ENCODE peak calls at places on chromosomes 2 and 18, in seven cellular contexts. N is mammary epithelial cell, U is MM.1S, O is amygdala, L is GM03348, J is left ventricle myocardium inferior, H is breast epithelium. S is an unnamed sample.

GRCh38 chr18:3451989-3452749 is 2.2 kb downstream of the TGIF1 start:
- DNase-seq in O (no peak), J (peak), N (peak), L (peak), U (no peak), H (peak), S (no peak)

GRCh38 chr2:144516981-144517824 is 2.7 kb downstream of the ZEB2 start:
- DNase-seq in N (peak), L (peak), U (peak), H (no peak), O (no peak), J (peak), S (no peak)

GRCh38 chr2:45452866-45453265 is 158.2 kb downstream of the SRBD1 start:
- DNase-seq in O (no peak), N (no peak), L (peak), U (no peak), H (no peak), J (peak), S (no peak)

GRCh38 chr2:70468898-70469297 is 84.7 kb downstream of the TGFA start:
- DNase-seq in U (no peak), H (no peak), J (no peak), L (no peak), O (no peak), N (no peak), S (no peak)

GRCh38 chr18:366466-367053 is 98.7 kb upstream of the THOC1 start:
- DNase-seq in L (no peak), O (no peak), J (no peak), H (no peak), N (no peak), U (no peak), S (no peak)

GRCh38 chr2:218959761-218960195 is 312 bp downstream of the CDK5R2 start:
- DNase-seq in L (no peak), H (no peak), O (no peak), J (no peak), N (no peak), U (no peak), S (no peak)

GRCh38 chr2:30366199-30366691 is 80.8 kb upstream of the LCLAT1 start:
- DNase-seq in H (no peak), L (peak), N (no peak), U (no peak), O (no peak), J (no peak), S (no peak)

GRCh38 chr2:241461693-241462677 is 46.4 kb downstream of the STK25 start:
- DNase-seq in U (no peak), J (no peak), N (no peak), L (no peak), O (no peak), H (no peak), S (no peak)

GRCh38 chr18:3048121-3048520 is 35.2 kb upstream of the LPIN2 start:
- DNase-seq in H (no peak), J (no peak), N (no peak), L (no peak), U (no peak), O (no peak), S (no peak)

GRCh38 chr18:32351014-32351413 is 119.7 kb downstream of the GAREM1 start:
- DNase-seq in H (no peak), J (no peak), O (no peak), L (peak), N (no peak), U (no peak), S (no peak)

GRCh38 chr2:112547333-112547732 is 5.1 kb downstream of the POLR1B start:
- DNase-seq in L (peak), O (no peak), H (no peak), N (peak), J (no peak), U (no peak), S (no peak)

GRCh38 chr18:23565916-23566547 is 20.3 kb downstream of the NPC1 start:
- DNase-seq in U (no peak), H (no peak), N (peak), J (no peak), L (no peak), O (no peak), S (no peak)

GRCh38 chr2:7649461-7650228 is 732.4 kb downstream of the RNF144A start:
- DNase-seq in O (no peak), L (no peak), J (no peak), H (no peak), U (no peak), N (no peak), S (no peak)

GRCh38 chr18:47750889-47751423 is 179.5 kb downstream of the SMAD2 start:
- DNase-seq in O (no peak), N (no peak), L (no peak), H (no peak), U (no peak), J (no peak), S (no peak)

GRCh38 chr2:98487806-98488189 is 43.1 kb downstream of the INPP4A start:
- DNase-seq in U (peak), O (no peak), J (no peak), N (no peak), L (no peak), H (no peak), S (no peak)

GRCh38 chr2:181517685-181518301 is 60.6 kb downstream of the ITGA4 start:
- DNase-seq in O (no peak), N (peak), H (no peak), U (no peak), J (no peak), L (no peak), S (no peak)

S was measured in omental fat pad.